ENCODE peak calls at places on chromosome 15, in ten cellular contexts. M is NCI-H1436 treated with DMSO at 0.1 percent for 48 hours; Z is Karpas-422; L is occipital lobe; N is T-helper 2 cell; Y is stimulated activated CD8-positive, alpha-beta memory T cell treated with anti-CD3 and anti-CD28 coated beads, Interleukin-4, amount 100 ng/mL, for 24 hours; U is posterior cingulate gyrus; F is right lobe of liver; X is H9; R is cardiac muscle cell. S is an unnamed sample.

GRCh38 chr15:42805266-42805665 is 68.3 kb upstream of the CDAN1 start:
- DNase-seq in F (no peak), Y (no peak), L (no peak), M (no peak), Z (no peak), X (no peak), N (no peak), R (no peak), U (no peak), S (no peak)

GRCh38 chr15:94231728-94232086 is 346 bp downstream of the MCTP2 start:
- DNase-seq in N (no peak), Y (no peak), R (peak), M (no peak), Z (peak), U (no peak), X (no peak), L (no peak), F (peak), S (no peak)

GRCh38 chr15:63013052-63013808 is 29.3 kb upstream of the TPM1 start:
- DNase-seq in Y (no peak), F (no peak), U (no peak), Z (no peak), R (peak), M (no peak), X (no peak), L (no peak), N (no peak), S (no peak)

GRCh38 chr15:65373163-65373651 is 4.6 kb downstream of the IGDCC3 start:
- DNase-seq in M (no peak), U (no peak), R (no peak), N (no peak), Y (no peak), F (no peak), Z (no peak), L (no peak), X (peak), S (no peak)

GRCh38 chr15:95341686-95342085 is 988.8 kb upstream of the NR2F2 start:
- DNase-seq in L (no peak), N (no peak), R (no peak), X (no peak), U (no peak), M (no peak), Z (no peak), Y (no peak), F (no peak), S (no peak)

GRCh38 chr15:38257676-38258075 is 5.0 kb downstream of the SPRED1 start:
- DNase-seq in M (no peak), Z (no peak), N (no peak), U (no peak), R (no peak), F (no peak), Y (no peak), L (no peak), X (no peak), S (no peak)

GRCh38 chr15:94840794-94841587 is 609.6 kb downstream of the MCTP2 start:
- DNase-seq in L (no peak), Z (no peak), U (no peak), M (no peak), N (no peak), R (no peak), F (no peak), Y (no peak), X (no peak), S (no peak)

GRCh38 chr15:36050899-36051298 is 504.9 kb upstream of the DPH6 start:
- DNase-seq in Z (no peak), N (no peak), F (no peak), U (no peak), M (no peak), X (no peak), Y (no peak), R (no peak), L (no peak), S (no peak)

S was measured in SK-N-SH.